ENCODE peak calls at places on chromosomes 16 and 17, in nine cellular contexts. C is neural progenitor cell, N is GM23248, Z is HCT116, B is GM23338, Q is OCI-LY7, R is SK-N-SH, H is PC-3, L is hepatocyte. Y is an unnamed sample. For H4K20me1, the result is how much of the 10 kb centered on the place peaks cover.

GRCh38 chr16:2520784-2521577 is 810 bp downstream of the AMDHD2 start:
- DNase-seq in Z (no peak), R (peak), C (peak), L (peak), B (peak), H (peak), N (peak), Q (peak), Y (peak)

GRCh38 chr16:56679078-56679730 is 3.1 kb upstream of the MT1X start:
- DNase-seq in B (no peak), Q (no peak), Z (no peak), H (no peak), R (no peak), L (no peak), C (no peak), N (no peak), Y (no peak)

GRCh38 chr16:24730914-24731313 is 1.5 kb downstream of the TNRC6A start:
- DNase-seq in N (no peak), Q (no peak), R (no peak), H (no peak), L (no peak), Z (no peak), B (no peak), C (no peak), Y (no peak)

GRCh38 chr16:55189179-55189578 is 134.8 kb upstream of the IRX6 start:
- DNase-seq in L (no peak), Q (no peak), C (no peak), Z (no peak), R (no peak), H (no peak), N (no peak), B (no peak), Y (no peak)

GRCh38 chr16:53848277-53848942 is 144.5 kb downstream of the FTO start:
- DNase-seq in B (no peak), Z (no peak), Q (no peak), H (no peak), C (no peak), L (no peak), N (no peak), R (peak), Y (no peak)

GRCh38 chr16:2715064-2715463 is 5.0 kb downstream of the PRSS27 start:
- DNase-seq in B (peak), C (no peak), Q (no peak), Z (no peak), R (no peak), L (no peak), H (no peak), N (no peak), Y (no peak)

GRCh38 chr16:57756424-57757325 is 21.1 kb downstream of the KATNB1 start:
- DNase-seq in B (no peak), Z (no peak), R (no peak), H (no peak), N (no peak), Q (no peak), C (no peak), L (no peak), Y (no peak)

GRCh38 chr17:40556884-40557414 is 8.3 kb downstream of the CCR7 start:
- DNase-seq in H (no peak), L (no peak), N (no peak), Z (no peak), R (peak), C (no peak), B (no peak), Q (no peak), Y (no peak)

GRCh38 chr17:79141578-79142338 is 67.1 kb downstream of the ENGASE start:
- DNase-seq in L (no peak), H (no peak), C (no peak), N (no peak), R (no peak), Q (no peak), B (no peak), Z (no peak), Y (no peak)

GRCh38 chr16:88910284-88911147 is 44.1 kb upstream of the PABPN1L start:
- DNase-seq in L (no peak), N (no peak), R (no peak), Q (no peak), H (no peak), Z (no peak), C (no peak), B (no peak), Y (no peak)

GRCh38 chr16:88908307-88908706 is 41.8 kb upstream of the PABPN1L start:
- DNase-seq in H (no peak), L (no peak), B (no peak), R (no peak), N (no peak), C (no peak), Q (no peak), Z (no peak), Y (no peak)

GRCh38 chr16:88907768-88908167 is 41.3 kb upstream of the PABPN1L start:
- DNase-seq in R (no peak), B (no peak), C (no peak), N (peak), Q (no peak), H (peak), Z (no peak), L (no peak), Y (no peak)

GRCh38 chr16:88911148-88911945 is 44.9 kb upstream of the PABPN1L start:
- DNase-seq in C (no peak), B (no peak), Z (no peak), N (no peak), L (no peak), Q (peak), R (peak), H (no peak), Y (no peak)

DNA sequence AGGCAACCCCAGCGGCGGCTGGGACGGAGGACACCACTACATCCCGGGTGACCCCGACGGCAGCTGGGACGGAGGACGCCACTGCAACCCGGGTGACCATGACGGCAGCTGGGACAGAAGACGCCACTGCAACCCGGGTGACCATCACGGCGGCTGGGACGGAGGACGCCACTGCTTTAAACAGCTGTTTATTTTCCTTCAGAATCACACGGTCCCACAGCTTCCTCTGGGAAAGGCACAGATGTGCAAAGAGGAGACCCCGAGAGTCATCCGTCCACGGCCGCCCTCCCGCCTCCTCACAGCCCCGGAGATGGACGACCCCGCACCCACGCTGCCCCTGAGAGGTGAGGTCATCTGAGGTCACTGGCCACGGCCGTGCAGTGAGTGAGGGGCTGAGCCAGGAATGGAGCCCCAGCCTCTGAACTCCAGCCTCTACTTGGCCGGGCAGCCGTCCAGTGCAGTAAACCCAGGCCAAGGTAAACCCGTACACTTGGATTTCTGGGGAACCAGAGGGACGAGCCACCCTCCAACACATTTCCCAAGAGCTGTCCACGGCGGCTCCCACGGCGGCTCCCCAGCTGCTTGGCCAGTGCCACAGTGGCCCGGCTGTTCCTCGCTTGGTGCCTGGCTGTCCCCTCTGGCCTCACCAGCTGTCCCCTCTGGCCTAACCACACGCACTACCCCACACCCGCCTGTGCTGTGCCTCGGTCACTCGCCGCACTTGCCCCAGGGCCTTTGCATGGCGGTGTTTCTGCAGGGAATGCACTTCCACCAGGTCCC is 43.2 kb upstream of the PABPN1L start:
- DNase-seq in L (no peak), R (no peak), Z (no peak), B (no peak), N (no peak), C (no peak), H (no peak), Q (no peak), Y (no peak)
- H4K20me1 ChIP-seq in L (under half), R (under half), Z (under half), B (under half), N (under half), C (under half), H (under half), Q (under half), Y (under half)

DNA sequence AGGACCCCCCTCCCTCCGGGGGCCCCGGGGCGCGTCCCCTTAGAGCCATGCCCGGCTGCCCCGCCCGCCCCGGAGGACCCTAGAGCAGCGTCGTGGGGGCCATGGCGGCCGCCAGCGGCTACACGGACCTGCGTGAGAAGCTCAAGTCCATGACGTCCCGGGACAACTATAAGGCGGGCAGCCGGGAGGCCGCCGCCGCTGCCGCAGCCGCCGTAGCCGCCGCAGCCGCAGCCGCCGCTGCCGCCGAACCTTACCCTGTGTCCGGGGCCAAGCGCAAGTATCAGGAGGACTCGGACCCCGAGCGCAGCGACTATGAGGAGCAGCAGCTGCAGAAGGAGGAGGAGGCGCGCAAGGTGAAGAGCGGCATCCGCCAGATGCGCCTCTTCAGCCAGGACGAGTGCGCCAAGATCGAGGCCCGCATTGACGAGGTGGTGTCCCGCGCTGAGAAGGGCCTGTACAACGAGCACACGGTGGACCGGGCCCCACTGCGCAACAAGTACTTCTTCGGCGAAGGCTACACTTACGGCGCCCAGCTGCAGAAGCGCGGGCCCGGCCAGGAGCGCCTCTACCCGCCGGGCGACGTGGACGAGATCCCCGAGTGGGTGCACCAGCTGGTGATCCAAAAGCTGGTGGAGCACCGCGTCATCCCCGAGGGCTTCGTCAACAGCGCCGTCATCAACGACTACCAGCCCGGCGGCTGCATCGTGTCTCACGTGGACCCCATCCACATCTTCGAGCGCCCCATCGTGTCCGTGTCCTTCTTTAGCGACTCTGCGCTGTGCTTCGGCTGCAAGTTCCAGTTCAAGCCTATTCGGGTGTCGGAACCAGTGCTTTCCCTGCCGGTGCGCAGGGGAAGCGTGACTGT is 747 bp downstream of the ALKBH5 start:
- DNase-seq in R (no peak), L (peak), C (peak), B (peak), N (peak), Q (peak), Z (no peak), H (peak), Y (peak)
- TF ChIP-seq EZH2phosphoT487 in R (no peak), L (no peak), C (peak), B (no peak), N (no peak), Q (no peak), Z (no peak), H (no peak), Y (no peak)

DNA sequence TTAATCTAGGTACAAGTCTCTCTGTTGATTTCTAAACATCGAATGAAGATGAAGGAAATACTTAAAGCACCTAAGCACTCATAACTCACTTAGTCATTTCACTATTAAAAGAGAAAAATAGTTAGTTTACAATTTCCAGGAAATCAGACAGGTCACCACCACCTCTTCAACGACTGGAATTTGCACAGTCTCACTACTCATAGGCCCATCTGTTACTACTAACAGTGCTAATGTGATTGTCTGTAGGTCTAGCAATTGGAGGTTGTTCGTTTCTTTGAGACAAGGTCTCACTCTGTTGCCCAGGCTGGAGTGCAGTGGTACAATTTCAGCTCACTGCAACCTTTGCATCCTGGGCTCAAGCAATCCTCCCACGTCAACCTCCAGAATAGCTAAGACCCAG is 444.6 kb downstream of the MAF start:
- DNase-seq in Q (no peak), C (no peak), H (no peak), Z (no peak), N (no peak), R (no peak), B (no peak), L (no peak), Y (no peak)
- H4K20me1 ChIP-seq in Q (under half), C (under half), H (under half), Z (under half), N (under half), R (under half), B (under half), L (under half), Y (under half)

GRCh38 chr16:12538667-12539081 is 265.0 kb downstream of the CPPED1 start:
- DNase-seq in B (no peak), Z (no peak), C (no peak), R (peak), H (no peak), L (no peak), Q (no peak), N (no peak), Y (no peak)
- TF ChIP-seq EZH2phosphoT487 in B (no peak), Z (no peak), C (no peak), R (no peak), H (no peak), L (no peak), Q (no peak), N (no peak), Y (no peak)

GRCh38 chr17:43315858-43316521 is 82.2 kb upstream of the RNU2-1 start:
- DNase-seq in B (no peak), C (no peak), R (no peak), H (no peak), Q (no peak), L (no peak), N (no peak), Z (no peak), Y (no peak)
- H4K20me1 ChIP-seq in B (under half), C (under half), R (under half), H (under half), Q (under half), L (under half), N (under half), Z (under half), Y (under half)